ENCODE peak calls at places on chromosomes 12 and 14, in eight cellular contexts. V is Ammon's horn; X is ecto neural progenitor cell; J is naive thymus-derived CD4-positive, alpha-beta T cell; Y is progenitor cell of endocrine pancreas; M is tibial nerve; B is A549; H is upper lobe of right lung. Q is an unnamed sample.

GRCh38 chr12:69509308-69509736 is 39.1 kb downstream of the FRS2 start:
- DNase-seq in V (no peak), X (no peak), J (no peak), Y (no peak), M (no peak), B (no peak), H (no peak), Q (peak; percentile 44)

GRCh38 chr14:22095845-22096510 is 422.4 kb upstream of the OR4E1 start:
- DNase-seq in V (peak; percentile 14), X (no peak), J (no peak), Y (no peak), M (no peak), B (no peak), H (no peak), Q (no peak)

GRCh38 chr12:11592484-11592883 is 57.0 kb upstream of the ETV6 start:
- DNase-seq in V (no peak), X (no peak), J (no peak), Y (no peak), M (no peak), B (no peak), H (no peak), Q (no peak)

GRCh38 chr12:76544601-76545261 is 14.8 kb downstream of the OSBPL8 start:
- DNase-seq in V (no peak), X (no peak), J (no peak), Y (no peak), M (no peak), B (no peak), H (no peak), Q (no peak)

GRCh38 chr14:94581127-94581999 is at the start of gene SERPINA5:
- DNase-seq in V (no peak), X (peak; percentile 69), J (no peak), Y (no peak), M (peak; percentile 46), B (no peak), H (peak; percentile 67), Q (peak; percentile 45)

GRCh38 chr14:80850197-80850814 is 91.2 kb downstream of the CEP128 start:
- DNase-seq in V (peak; percentile 40), X (no peak), J (no peak), Y (no peak), M (no peak), B (peak; percentile 13), H (no peak), Q (peak; percentile 79)

GRCh38 chr14:95157987-95158712 is 821 bp upstream of the DICER1 start:
- DNase-seq in V (peak; percentile 26), X (no peak), J (no peak), Y (no peak), M (peak; percentile 37), B (peak; percentile 57), H (no peak), Q (no peak)

GRCh38 chr14:93112891-93113677 is 2.6 kb downstream of the ITPK1 start:
- DNase-seq in V (peak; percentile 89), X (peak; percentile 75), J (peak; percentile 71), Y (peak; percentile 47), M (peak; percentile 89), B (peak; percentile 76), H (peak; percentile 83), Q (peak; percentile 88)

GRCh38 chr12:754238-754816 is 1.9 kb downstream of the WNK1 start:
- DNase-seq in V (peak; percentile 42), X (peak; percentile 53), J (no peak), Y (no peak), M (no peak), B (no peak), H (no peak), Q (peak; percentile 20)

Q was measured in fibroblast of pulmonary artery.